ENCODE peak calls at places on chromosomes 7 and 10, in four cellular contexts. T is GM23338, Y is transverse colon, I is IMR-90. X is an unnamed sample.

GRCh38 chr7:117479480-117480224 is at the start of gene CFTR:
- DNase-seq in T (peak; percentile 75), Y (peak; percentile 62), I (no peak), X (no peak)

GRCh38 chr10:103668351-103669242 is 175.1 kb downstream of the NEURL1 start:
- DNase-seq in T (no peak), Y (peak; percentile 51), I (peak; percentile 55), X (peak; percentile 24)

GRCh38 chr10:71072146-71072819 is 140.1 kb upstream of the UNC5B start:
- DNase-seq in T (no peak), Y (no peak), I (no peak), X (no peak)

GRCh38 chr10:91412688-91413087 is 2.5 kb downstream of the HECTD2 start:
- DNase-seq in T (peak; percentile 22), Y (no peak), I (no peak), X (no peak)

GRCh38 chr10:112689327-112689726 is 242.3 kb downstream of the VTI1A start:
- DNase-seq in T (peak; percentile 71), Y (peak; percentile 23), I (peak; percentile 5), X (no peak)

GRCh38 chr7:113639221-113639620 is 279.6 kb downstream of the PPP1R3A start:
- DNase-seq in T (no peak), Y (no peak), I (no peak), X (no peak)

GRCh38 chr7:118109607-118110006 is 74.4 kb upstream of the LSM8 start:
- DNase-seq in T (no peak), Y (no peak), I (no peak), X (no peak)

GRCh38 chr7:98276241-98276761 is 5.2 kb upstream of the BRI3 start:
- DNase-seq in T (no peak), Y (no peak), I (peak; percentile 67), X (no peak)

GRCh38 chr7:29396563-29396962 is 167.1 kb upstream of the PRR15 start:
- DNase-seq in T (no peak), Y (no peak), I (no peak), X (no peak)

GRCh38 chr10:5840314-5841307 is 27.4 kb upstream of the GDI2 start:
- DNase-seq in T (no peak), Y (peak; percentile 28), I (no peak), X (peak; percentile 43)

GRCh38 chr7:65438593-65438992 is 64.9 kb downstream of the ZNF92 start:
- DNase-seq in T (no peak), Y (no peak), I (peak; percentile 88), X (peak; percentile 88)

GRCh38 chr10:481636-482035 is 207.8 kb downstream of the DIP2C start:
- DNase-seq in T (no peak), Y (no peak), I (no peak), X (no peak)

GRCh38 chr10:35783305-35783838 is 141.3 kb upstream of the FZD8 start:
- DNase-seq in T (no peak), Y (no peak), I (peak; percentile 31), X (no peak)

GRCh38 chr7:151088019-151088855 is 2.0 kb downstream of the AGAP3 start:
- DNase-seq in T (peak; percentile 53), Y (no peak), I (no peak), X (peak; percentile 34)

GRCh38 chr7:7178906-7179305 is 3.4 kb upstream of the C1GALT1 start:
- DNase-seq in T (no peak), Y (no peak), I (no peak), X (no peak)

GRCh38 chr7:36064676-36065075 is 88.4 kb upstream of the EEPD1 start:
- DNase-seq in T (no peak), Y (no peak), I (no peak), X (no peak)

GRCh38 chr7:118352854-118353453 is 128.4 kb downstream of the ANKRD7 start:
- DNase-seq in T (peak; percentile 32), Y (no peak), I (no peak), X (peak; percentile 46)

GRCh38 chr7:34612671-34613070 is 45.3 kb upstream of the NPSR1 start:
- DNase-seq in T (peak; percentile 34), Y (no peak), I (no peak), X (peak; percentile 61)

GRCh38 chr10:45473126-45473525 is 99.1 kb downstream of the ALOX5 start:
- DNase-seq in T (no peak), Y (no peak), I (no peak), X (no peak)

GRCh38 chr10:123573236-123574147 is 92.7 kb upstream of the GPR26 start:
- DNase-seq in T (peak; percentile 95), Y (peak; percentile 59), I (no peak), X (no peak)

GRCh38 chr7:84368122-84368521 is 173.5 kb upstream of the SEMA3A start:
- DNase-seq in T (no peak), Y (no peak), I (no peak), X (no peak)

GRCh38 chr10:93160829-93161228 is 87.1 kb downstream of the CYP26A1 start:
- DNase-seq in T (no peak), Y (peak; percentile 28), I (peak; percentile 39), X (peak; percentile 81)

GRCh38 chr10:113177163-113177935 is 227.3 kb downstream of the TCF7L2 start:
- DNase-seq in T (no peak), Y (no peak), I (no peak), X (no peak)

GRCh38 chr10:28256776-28257175 is 46.1 kb downstream of the MPP7 start:
- DNase-seq in T (no peak), Y (no peak), I (no peak), X (peak; percentile 16)

GRCh38 chr7:28647076-28647421 is 234.7 kb downstream of the CREB5 start:
- DNase-seq in T (no peak), Y (no peak), I (no peak), X (no peak)

GRCh38 chr10:4431114-4431862 is 394.7 kb upstream of the AKR1E2 start:
- DNase-seq in T (no peak), Y (no peak), I (peak; percentile 88), X (peak; percentile 92)

GRCh38 chr7:148623586-148624282 is 33.2 kb downstream of the C7orf33 start:
- DNase-seq in T (no peak), Y (no peak), I (peak; percentile 5), X (peak; percentile 73)

GRCh38 chr7:55588379-55588699 is 16.0 kb upstream of the VOPP1 start:
- DNase-seq in T (no peak), Y (no peak), I (no peak), X (no peak)

GRCh38 chr7:77942431-77942830 is 143.9 kb downstream of the PHTF2 start:
- DNase-seq in T (no peak), Y (no peak), I (no peak), X (no peak)

GRCh38 chr7:28136885-28137284 is 43.7 kb downstream of the JAZF1 start:
- DNase-seq in T (no peak), Y (no peak), I (no peak), X (no peak)

GRCh38 chr7:70997275-70997674 is 134.7 kb upstream of the GALNT17 start:
- DNase-seq in T (no peak), Y (no peak), I (no peak), X (no peak)

GRCh38 chr7:158295966-158296797 is 291.4 kb downstream of the PTPRN2 start:
- DNase-seq in T (no peak), Y (no peak), I (no peak), X (no peak)

GRCh38 chr10:89296227-89296648 is 5.6 kb upstream of the IFIT2 start:
- DNase-seq in T (no peak), Y (no peak), I (peak; percentile 79), X (no peak)

GRCh38 chr10:70404906-70405824 is 1.2 kb downstream of the EIF4EBP2 start:
- DNase-seq in T (peak; percentile 52), Y (peak; percentile 79), I (peak; percentile 96), X (peak; percentile 90)

GRCh38 chr10:48199580-48200377 is 74.7 kb downstream of the FRMPD2 start:
- DNase-seq in T (no peak), Y (no peak), I (peak; percentile 63), X (peak; percentile 66)

DNA sequence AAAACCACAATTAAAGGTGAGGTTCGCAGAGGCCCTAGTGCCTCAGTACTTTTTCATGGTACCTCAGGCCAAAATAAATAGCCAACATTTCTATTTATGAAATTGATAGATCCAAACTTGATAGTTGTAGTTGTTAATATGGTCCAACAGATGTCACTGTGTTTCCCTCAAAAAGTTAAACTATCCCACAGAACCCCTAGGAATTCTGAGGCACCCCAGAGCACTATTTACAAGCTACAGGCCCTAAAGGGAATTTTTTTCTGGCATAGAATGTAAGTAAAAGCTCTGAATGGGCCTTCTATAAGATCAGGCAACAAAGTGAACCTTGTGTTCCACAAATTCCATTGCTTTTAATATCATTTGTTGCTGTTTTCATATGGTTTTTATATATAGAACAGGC is 3.8 kb upstream of the ARL4A start:
- DNase-seq in T (peak; percentile 66), Y (no peak), I (peak; percentile 33), X (peak; percentile 37)
- TF ChIP-seq CTCF in T (peak; percentile 49), Y (peak; percentile 16), I (peak; percentile 51), X (peak; percentile 12)

GRCh38 chr7:80153446-80153845 is 18.8 kb downstream of the GNAI1 start:
- DNase-seq in T (no peak), Y (no peak), I (peak; percentile 50), X (no peak)

GRCh38 chr7:80147543-80148376 is 13.1 kb downstream of the GNAI1 start:
- DNase-seq in T (no peak), Y (no peak), I (peak; percentile 87), X (peak; percentile 74)

GRCh38 chr7:80151274-80151665 is 16.6 kb downstream of the GNAI1 start:
- DNase-seq in T (no peak), Y (no peak), I (peak; percentile 57), X (peak; percentile 71)

GRCh38 chr7:80154656-80155325 is 20.2 kb downstream of the GNAI1 start:
- DNase-seq in T (no peak), Y (no peak), I (peak; percentile 51), X (no peak)

DNA sequence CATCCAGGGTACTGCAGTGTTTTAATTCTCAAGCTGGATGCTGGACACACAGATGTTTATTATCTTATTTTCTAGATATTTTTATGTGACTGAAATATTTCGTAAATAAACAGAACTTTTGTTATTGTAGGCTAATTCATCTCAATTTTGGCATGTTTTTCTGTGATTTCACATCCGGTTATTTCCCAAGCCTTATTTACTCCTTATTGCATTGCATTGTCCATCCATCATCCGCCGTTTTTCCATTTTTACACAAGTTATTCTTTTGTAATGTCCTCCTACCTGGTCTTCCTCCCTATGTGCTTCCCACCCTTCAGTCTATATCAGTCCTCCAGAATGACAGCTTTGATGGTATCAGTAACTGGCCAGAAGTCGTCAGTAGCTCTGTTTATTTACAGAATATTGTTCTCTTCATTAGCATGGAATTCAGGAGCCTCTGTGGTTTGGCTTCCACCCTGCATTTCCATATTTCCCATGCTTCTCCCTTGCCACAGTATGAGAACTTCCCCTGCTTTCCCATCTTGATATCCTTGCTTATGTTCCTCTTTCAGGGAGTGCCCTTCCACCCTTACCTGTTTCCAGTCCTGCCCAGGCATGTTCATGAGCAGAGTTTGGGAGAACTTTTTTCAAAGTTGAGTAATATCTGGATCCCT is 16.1 kb downstream of the GNAI1 start:
- DNase-seq in T (no peak), Y (no peak), I (peak; percentile 54), X (peak; percentile 44)
- H3K4me3 ChIP-seq in T (no peak overlapping the region), Y (no peak overlapping the region), I (no peak overlapping the region), X (no peak overlapping the region)

GRCh38 chr7:121985476-121985875 is 112.5 kb downstream of the PTPRZ1 start:
- DNase-seq in T (peak; percentile 36), Y (no peak), I (no peak), X (no peak)
- TF ChIP-seq CTCF in T (peak; percentile 51), Y (no peak), I (no peak), X (peak; percentile 4)

DNA sequence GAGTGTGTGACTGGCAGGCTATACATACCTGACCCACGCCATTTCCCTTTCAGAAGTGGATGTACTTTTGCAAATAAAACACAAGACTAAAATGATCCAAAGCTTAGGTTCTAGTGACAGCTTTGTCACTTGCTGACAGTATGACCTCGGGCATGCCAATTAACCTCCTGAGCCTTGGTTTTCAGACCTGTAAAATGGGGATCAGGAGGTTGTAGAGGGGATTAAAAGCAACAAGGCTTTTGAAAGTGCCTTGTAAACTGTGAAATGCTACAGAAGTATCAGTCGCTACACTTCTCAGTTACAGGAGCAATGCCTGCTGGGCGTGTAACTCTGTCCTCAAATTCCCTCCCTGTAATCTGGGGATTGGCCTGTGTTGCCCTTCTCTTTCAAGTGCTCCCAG is 8.7 kb upstream of the GRB10 start:
- DNase-seq in T (no peak), Y (no peak), I (no peak), X (no peak)
- H3K4me3 ChIP-seq in T (peak overlapping the region; percentile 84), Y (no peak overlapping the region), I (peak overlapping the region; percentile 57), X (peak overlapping the region; percentile 54)